ENCODE peak calls at places on chromosomes 6 and 20, in four cellular contexts. One of them, this sample, is unnamed.

GRCh38 chr6:22049002-22049401 is 247.8 kb downstream of the PRL start:
- DNase-seq in MM.1S: no peak
- DNase-seq in cardiac muscle cell: no peak
- DNase-seq in aorta: no peak
- DNase-seq in this sample: no peak

GRCh38 chr20:63979549-63980316 is at the start of gene SAMD10:
- DNase-seq in cardiac muscle cell: peak; percentile 37
- DNase-seq in MM.1S: peak; percentile 67
- DNase-seq in aorta: no peak
- DNase-seq in this sample: peak; percentile 90

GRCh38 chr6:10837009-10837691 is 1.2 kb downstream of the MAK start:
- DNase-seq in aorta: peak; percentile 81
- DNase-seq in MM.1S: no peak
- DNase-seq in cardiac muscle cell: peak; percentile 9
- DNase-seq in this sample: no peak

GRCh38 chr20:3067139-3068009 is 4.0 kb upstream of the OXT start:
- DNase-seq in MM.1S: no peak
- DNase-seq in aorta: peak; percentile 35
- DNase-seq in cardiac muscle cell: no peak
- DNase-seq in this sample: no peak

GRCh38 chr6:53869964-53870363 is 75.2 kb downstream of the LRRC1 start:
- DNase-seq in aorta: no peak
- DNase-seq in MM.1S: no peak
- DNase-seq in cardiac muscle cell: no peak
- DNase-seq in this sample: no peak

GRCh38 chr20:711526-711925 is 35.9 kb upstream of the SCRT2 start:
- DNase-seq in aorta: peak; percentile 53
- DNase-seq in MM.1S: no peak
- DNase-seq in cardiac muscle cell: no peak
- DNase-seq in this sample: no peak

GRCh38 chr6:88910922-88911778 is 52.3 kb downstream of the RNGTT start:
- DNase-seq in cardiac muscle cell: no peak
- DNase-seq in MM.1S: no peak
- DNase-seq in aorta: no peak
- DNase-seq in this sample: no peak

GRCh38 chr6:139744891-139745290 is 370.4 kb upstream of the CITED2 start:
- DNase-seq in MM.1S: no peak
- DNase-seq in aorta: no peak
- DNase-seq in cardiac muscle cell: no peak
- DNase-seq in this sample: no peak

GRCh38 chr20:17969276-17969883 is 562 bp downstream of the MGME1 start:
- DNase-seq in aorta: no peak
- DNase-seq in cardiac muscle cell: peak; percentile 50
- DNase-seq in MM.1S: peak; percentile 45
- DNase-seq in this sample: peak; percentile 36

GRCh38 chr6:37758234-37758633 is 60.6 kb upstream of the MDGA1 start:
- DNase-seq in aorta: no peak
- DNase-seq in MM.1S: no peak
- DNase-seq in cardiac muscle cell: no peak
- DNase-seq in this sample: no peak

GRCh38 chr6:139290787-139291294 is 957 bp downstream of the TXLNB start:
- DNase-seq in aorta: no peak
- DNase-seq in cardiac muscle cell: peak; percentile 61
- DNase-seq in MM.1S: peak; percentile 89
- DNase-seq in this sample: no peak

GRCh38 chr6:14321992-14322772 is 204.6 kb downstream of the CD83 start:
- DNase-seq in MM.1S: no peak
- DNase-seq in aorta: no peak
- DNase-seq in cardiac muscle cell: no peak
- DNase-seq in this sample: no peak

GRCh38 chr6:43811101-43812099 is 41.4 kb downstream of the VEGFA start:
- DNase-seq in cardiac muscle cell: no peak
- DNase-seq in aorta: no peak
- DNase-seq in MM.1S: no peak
- DNase-seq in this sample: no peak

GRCh38 chr20:1569417-1569861 is 11.9 kb upstream of the SIRPD start:
- DNase-seq in cardiac muscle cell: peak; percentile 5
- DNase-seq in aorta: no peak
- DNase-seq in MM.1S: no peak
- DNase-seq in this sample: no peak

GRCh38 chr6:154569136-154569862 is 58.8 kb upstream of the CNKSR3 start:
- DNase-seq in MM.1S: no peak
- DNase-seq in aorta: no peak
- DNase-seq in cardiac muscle cell: no peak
- DNase-seq in this sample: peak; percentile 44

GRCh38 chr6:142885182-142885867 is 59.7 kb downstream of the HIVEP2 start:
- DNase-seq in aorta: no peak
- DNase-seq in MM.1S: peak; percentile 76
- DNase-seq in cardiac muscle cell: peak; percentile 95
- DNase-seq in this sample: no peak

GRCh38 chr6:148332088-148332487 is 10.6 kb upstream of the SASH1 start:
- DNase-seq in aorta: no peak
- DNase-seq in cardiac muscle cell: peak; percentile 32
- DNase-seq in MM.1S: no peak
- DNase-seq in this sample: no peak

GRCh38 chr6:17491416-17492142 is 98.2 kb downstream of the CAP2 start:
- DNase-seq in MM.1S: no peak
- DNase-seq in aorta: no peak
- DNase-seq in cardiac muscle cell: no peak
- DNase-seq in this sample: no peak

GRCh38 chr20:31717478-31717946 is 5.2 kb downstream of the BCL2L1 start:
- DNase-seq in cardiac muscle cell: no peak
- DNase-seq in MM.1S: peak; percentile 68
- DNase-seq in aorta: no peak
- DNase-seq in this sample: no peak

GRCh38 chr20:35721621-35722020 is 20.4 kb downstream of the RBM39 start:
- DNase-seq in aorta: no peak
- DNase-seq in MM.1S: no peak
- DNase-seq in cardiac muscle cell: no peak
- DNase-seq in this sample: no peak

GRCh38 chr20:8399963-8400362 is 267.9 kb downstream of the PLCB1 start:
- DNase-seq in aorta: no peak
- DNase-seq in cardiac muscle cell: no peak
- DNase-seq in MM.1S: peak; percentile 83
- DNase-seq in this sample: no peak
- H3K4me3 ChIP-seq in aorta: no peak overlapping the region
- H3K4me3 ChIP-seq in cardiac muscle cell: no peak overlapping the region
- H3K4me3 ChIP-seq in MM.1S: peak overlapping the region; percentile 18
- H3K4me3 ChIP-seq in this sample: no peak overlapping the region

GRCh38 chr20:59777814-59778575 is 155.4 kb downstream of the SYCP2 start:
- DNase-seq in cardiac muscle cell: no peak
- DNase-seq in MM.1S: no peak
- DNase-seq in aorta: peak; percentile 61
- DNase-seq in this sample: no peak

GRCh38 chr20:59776626-59777320 is 156.7 kb downstream of the SYCP2 start:
- DNase-seq in cardiac muscle cell: no peak
- DNase-seq in MM.1S: no peak
- DNase-seq in aorta: peak; percentile 30
- DNase-seq in this sample: no peak

GRCh38 chr20:59777321-59777705 is 156.1 kb downstream of the SYCP2 start:
- DNase-seq in aorta: peak; percentile 20
- DNase-seq in cardiac muscle cell: no peak
- DNase-seq in MM.1S: no peak
- DNase-seq in this sample: no peak

GRCh38 chr20:59775221-59776055 is 158.0 kb downstream of the SYCP2 start:
- DNase-seq in MM.1S: no peak
- DNase-seq in aorta: peak; percentile 66
- DNase-seq in cardiac muscle cell: no peak
- DNase-seq in this sample: no peak

DNA sequence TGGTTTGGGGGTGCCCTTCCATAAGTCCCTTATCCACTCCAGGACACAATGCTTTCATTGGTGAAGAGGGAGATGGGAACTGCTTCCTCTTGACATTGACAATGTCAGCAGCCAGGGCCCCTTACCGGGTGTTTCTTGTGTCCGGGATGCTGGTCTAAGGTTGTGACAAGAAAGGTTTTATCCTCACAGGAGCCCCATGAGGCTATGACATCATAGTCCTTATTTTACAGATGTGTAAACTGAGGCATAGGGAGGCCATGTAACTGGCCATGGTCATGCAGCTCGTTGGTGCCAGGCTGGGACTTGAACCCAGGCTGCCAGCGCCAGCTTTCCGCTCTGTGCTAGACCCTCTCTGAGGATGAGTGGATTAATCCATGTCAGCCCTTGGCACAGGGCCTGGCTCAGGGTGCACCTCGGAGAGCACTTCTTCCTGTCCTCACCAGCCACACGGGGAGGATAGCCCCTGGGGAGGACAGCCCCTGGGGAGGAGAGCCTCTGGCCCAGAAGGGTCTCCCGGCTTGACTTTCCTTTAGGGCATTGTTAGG is 157.3 kb downstream of the SYCP2 start:
- DNase-seq in cardiac muscle cell: no peak
- DNase-seq in aorta: peak; percentile 8
- DNase-seq in MM.1S: no peak
- DNase-seq in this sample: no peak
- H3K36me3 ChIP-seq in cardiac muscle cell: no peaks in the 10 kb centered on the region
- H3K36me3 ChIP-seq in aorta: no peaks in the 10 kb centered on the region
- H3K36me3 ChIP-seq in MM.1S: no peaks in the 10 kb centered on the region
- H3K36me3 ChIP-seq in this sample: no peaks in the 10 kb centered on the region

GRCh38 chr6:152726313-152726712 is 24.3 kb upstream of the VIP start:
- DNase-seq in cardiac muscle cell: no peak
- DNase-seq in MM.1S: no peak
- DNase-seq in aorta: no peak
- DNase-seq in this sample: no peak

GRCh38 chr6:152723398-152723797 is 25.7 kb downstream of the MYCT1 start:
- DNase-seq in aorta: no peak
- DNase-seq in cardiac muscle cell: peak; percentile 57
- DNase-seq in MM.1S: no peak
- DNase-seq in this sample: no peak

GRCh38 chr6:152721956-152722355 is 24.3 kb downstream of the MYCT1 start:
- DNase-seq in MM.1S: no peak
- DNase-seq in cardiac muscle cell: no peak
- DNase-seq in aorta: no peak
- DNase-seq in this sample: no peak

GRCh38 chr6:152727507-152727906 is 23.1 kb upstream of the VIP start:
- DNase-seq in MM.1S: no peak
- DNase-seq in cardiac muscle cell: no peak
- DNase-seq in aorta: no peak
- DNase-seq in this sample: peak; percentile 32
- H3K9me3 ChIP-seq in MM.1S: no peaks in the 10 kb centered on the region
- H3K9me3 ChIP-seq in cardiac muscle cell: no peaks in the 10 kb centered on the region
- H3K9me3 ChIP-seq in aorta: peaks cover 2% of the 10 kb centered on the region
- H3K9me3 ChIP-seq in this sample: no peaks in the 10 kb centered on the region

DNA sequence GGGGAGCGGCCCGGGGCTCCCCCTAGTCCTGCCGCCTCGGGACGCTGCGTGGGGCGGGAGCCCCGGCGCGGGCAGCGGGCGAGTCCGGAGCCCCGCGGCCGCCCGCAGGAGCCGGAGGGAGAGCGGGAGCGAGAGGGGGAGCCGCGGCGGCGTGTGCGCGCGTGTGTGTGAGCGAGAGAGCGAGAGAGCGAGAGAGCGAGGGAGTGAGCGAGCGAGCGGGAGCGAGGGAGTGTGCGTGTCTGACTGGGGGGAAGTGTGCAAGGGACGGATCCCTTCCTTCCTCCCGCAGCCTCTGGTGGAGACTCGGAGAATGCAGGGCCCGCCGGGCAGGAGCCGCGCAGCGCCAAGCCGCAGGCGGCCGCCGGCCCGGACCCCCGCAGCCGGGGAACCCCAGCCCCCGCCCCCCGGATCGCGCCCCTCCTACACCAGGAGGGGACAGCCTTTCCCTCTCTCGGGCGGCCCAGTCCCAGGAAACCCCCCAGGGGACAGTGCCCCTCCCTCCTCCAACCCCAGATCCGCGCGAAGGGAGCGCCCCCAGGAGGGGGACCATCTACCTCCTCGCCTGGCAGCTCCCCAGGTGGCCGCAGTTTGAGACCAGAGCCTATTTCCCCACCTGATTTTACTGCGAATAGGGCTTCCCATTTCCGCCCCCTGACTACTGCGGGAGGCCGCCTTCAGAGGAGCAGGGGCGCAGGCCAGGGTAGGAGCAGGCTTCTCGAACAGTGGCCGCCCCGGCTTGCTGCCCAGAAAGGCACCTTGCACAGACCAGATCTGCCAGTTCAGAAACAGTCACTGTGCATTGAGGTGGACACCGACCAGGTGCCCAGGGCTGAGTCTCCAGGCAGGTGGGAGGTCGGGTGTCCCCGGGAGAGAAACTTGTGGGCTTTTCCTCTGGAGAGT is at the start of gene CDH22:
- DNase-seq in cardiac muscle cell: peak; percentile 52
- DNase-seq in MM.1S: no peak
- DNase-seq in aorta: no peak
- DNase-seq in this sample: peak; percentile 82
- H3K4me3 ChIP-seq in cardiac muscle cell: peak within 1 kb of the TSS; percentile 51
- H3K4me3 ChIP-seq in MM.1S: peak within 1 kb of the TSS; percentile 36
- H3K4me3 ChIP-seq in aorta: peak within 1 kb of the TSS; percentile 27
- H3K4me3 ChIP-seq in this sample: peak within 1 kb of the TSS; percentile 43

DNA sequence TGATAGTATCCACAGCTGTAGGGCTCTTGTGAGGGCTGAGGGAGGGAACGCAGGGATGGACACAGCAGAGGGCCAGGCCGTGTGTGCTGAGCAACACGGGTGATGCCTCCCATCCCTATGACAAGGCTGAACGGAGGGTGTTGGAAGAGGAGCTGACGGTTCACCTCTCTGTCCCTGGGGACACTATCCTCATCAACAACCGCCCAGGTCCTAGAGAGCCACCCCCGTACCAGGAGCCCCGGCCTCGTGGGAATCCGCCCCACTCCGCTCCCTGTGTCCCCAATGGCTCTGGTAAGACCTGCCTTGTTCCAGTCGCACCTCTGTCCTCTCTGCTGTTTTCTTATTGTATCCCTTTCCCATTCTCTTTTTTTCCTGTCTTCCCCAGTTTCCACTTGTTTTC is 10.1 kb downstream of the DDR1 start:
- DNase-seq in cardiac muscle cell: no peak
- DNase-seq in MM.1S: no peak
- DNase-seq in aorta: peak; percentile 62
- DNase-seq in this sample: no peak
- H3K36me3 ChIP-seq in cardiac muscle cell: peaks cover 35% of the 10 kb centered on the region
- H3K36me3 ChIP-seq in MM.1S: no peaks in the 10 kb centered on the region
- H3K36me3 ChIP-seq in aorta: peaks cover 4% of the 10 kb centered on the region
- H3K36me3 ChIP-seq in this sample: no peaks in the 10 kb centered on the region